ENCODE peak calls at places on chromosome 15, in six cellular contexts. X, Q, M, S, W and V are unnamed samples.

GRCh38 chr15:37015025-37015424 is 85.3 kb downstream of the MEIS2 start:
- DNase-seq in M (no peak), W (no peak), S (no peak), X (no peak), Q (no peak), V (no peak)

GRCh38 chr15:89740137-89740536 is 10.9 kb downstream of the MESP1 start:
- DNase-seq in X (peak; percentile 59), M (no peak), S (no peak), Q (no peak), W (peak; percentile 69), V (peak; percentile 55)

GRCh38 chr15:80201256-80202015 is 48.6 kb downstream of the FAH start:
- DNase-seq in W (no peak), Q (no peak), S (no peak), X (no peak), M (no peak), V (no peak)

GRCh38 chr15:40471105-40471777 is 457 bp downstream of the CHST14 start:
- DNase-seq in M (no peak), X (no peak), Q (no peak), S (no peak), W (peak; percentile 41), V (peak; percentile 27)

GRCh38 chr15:86879250-86880229 is 799.9 kb downstream of the AGBL1 start:
- DNase-seq in S (no peak), M (no peak), X (no peak), Q (no peak), W (no peak), V (no peak)

GRCh38 chr15:99442268-99442897 is 123.4 kb upstream of the MEF2A start:
- DNase-seq in X (no peak), S (no peak), W (no peak), M (no peak), Q (no peak), V (no peak)

GRCh38 chr15:68352401-68353062 is 75.0 kb downstream of the FEM1B start:
- DNase-seq in W (no peak), X (peak; percentile 23), M (no peak), Q (no peak), S (no peak), V (no peak)

GRCh38 chr15:44194397-44195150 is 497 bp downstream of the FRMD5 start:
- DNase-seq in Q (peak; percentile 5), M (no peak), X (peak; percentile 6), S (peak; percentile 51), W (no peak), V (peak; percentile 17)

GRCh38 chr15:41689083-41689482 is 28.9 kb downstream of the MGA start:
- DNase-seq in Q (no peak), M (no peak), W (no peak), S (no peak), X (no peak), V (no peak)

GRCh38 chr15:101437209-101437608 is 52.3 kb downstream of the PCSK6 start:
- DNase-seq in Q (no peak), M (no peak), S (no peak), X (no peak), W (no peak), V (no peak)

GRCh38 chr15:70902105-70902504 is 9.5 kb downstream of the LRRC49 start:
- DNase-seq in Q (no peak), S (no peak), M (no peak), W (no peak), X (no peak), V (no peak)

GRCh38 chr15:42157981-42158765 is 1.7 kb upstream of the PLA2G4F start:
- DNase-seq in X (no peak), S (no peak), M (no peak), Q (no peak), W (no peak), V (no peak)

GRCh38 chr15:63473999-63474809 is 30.2 kb upstream of the USP3 start:
- DNase-seq in X (peak; percentile 46), S (no peak), W (no peak), M (no peak), Q (peak; percentile 40), V (no peak)

GRCh38 chr15:98682992-98683701 is 34.8 kb downstream of the IGF1R start:
- DNase-seq in Q (no peak), S (no peak), X (no peak), M (no peak), W (no peak), V (no peak)

GRCh38 chr15:81253846-81254245 is 57.2 kb downstream of the IL16 start:
- DNase-seq in X (no peak), W (no peak), S (no peak), M (no peak), Q (no peak), V (no peak)

GRCh38 chr15:51499379-51499976 is 123.1 kb downstream of the DMXL2 start:
- DNase-seq in Q (no peak), M (no peak), W (no peak), S (no peak), X (no peak), V (no peak)

GRCh38 chr15:39741258-39741657 is 41.4 kb downstream of the FSIP1 start:
- DNase-seq in Q (no peak), M (no peak), W (no peak), X (no peak), S (no peak), V (no peak)

GRCh38 chr15:100236981-100237720 is 104.6 kb downstream of the ADAMTS17 start:
- DNase-seq in M (no peak), X (no peak), W (no peak), Q (no peak), S (no peak), V (no peak)

GRCh38 chr15:75154461-75155062 is 47.1 kb upstream of the C15orf39 start:
- DNase-seq in W (no peak), S (no peak), X (no peak), M (no peak), Q (no peak), V (no peak)

GRCh38 chr15:83733691-83734090 is 79.8 kb downstream of the ADAMTSL3 start:
- DNase-seq in S (no peak), M (no peak), Q (no peak), W (no peak), X (no peak), V (no peak)

GRCh38 chr15:41474436-41474835 is 19.2 kb upstream of the ITPKA start:
- DNase-seq in Q (no peak), M (no peak), S (no peak), X (no peak), W (no peak), V (no peak)

GRCh38 chr15:39682366-39682765 is 100.3 kb downstream of the FSIP1 start:
- DNase-seq in S (no peak), M (no peak), W (no peak), X (no peak), Q (no peak), V (no peak)

GRCh38 chr15:60546764-60547163 is 67.8 kb upstream of the ICE2 start:
- DNase-seq in S (no peak), X (no peak), Q (no peak), W (no peak), M (no peak), V (no peak)

GRCh38 chr15:43954181-43954621 is 127.4 kb downstream of the WDR76 start:
- DNase-seq in W (no peak), Q (no peak), X (no peak), S (no peak), M (no peak), V (no peak)

GRCh38 chr15:60423540-60423939 is 25.8 kb upstream of the ANXA2 start:
- DNase-seq in W (peak; percentile 36), X (no peak), S (no peak), M (no peak), Q (no peak), V (no peak)

GRCh38 chr15:76038512-76038911 is 21.3 kb upstream of the TMEM266 start:
- DNase-seq in M (no peak), S (no peak), Q (no peak), X (no peak), W (no peak), V (no peak)

GRCh38 chr15:89575656-89576416 is 567 bp downstream of the TICRR start:
- DNase-seq in X (no peak), W (peak; percentile 18), Q (no peak), S (no peak), M (no peak), V (peak; percentile 67)

GRCh38 chr15:26771168-26771916 is 1.5 kb downstream of the GABRB3 start:
- DNase-seq in S (no peak), M (no peak), X (no peak), Q (no peak), W (peak; percentile 90), V (no peak)